ENCODE peak calls at places on chromosomes 16 and 17, in four cellular contexts. C, G, H and T are unnamed samples.

GRCh38 chr17:72336026-72336803 is 215.4 kb downstream of the SOX9 start:
- DNase-seq in G (no peak), H (no peak), C (no peak), T (no peak)

GRCh38 chr17:4161560-4162221 is 18.7 kb downstream of the CYB5D2 start:
- DNase-seq in H (peak), C (no peak), G (no peak), T (no peak)

GRCh38 chr16:28821874-28822519 is 802 bp upstream of the ATXN2L start:
- DNase-seq in H (no peak), G (no peak), C (no peak), T (no peak)

GRCh38 chr16:31072540-31073072 is 1.4 kb downstream of the ZNF668 start:
- DNase-seq in H (peak), C (no peak), G (no peak), T (no peak)

GRCh38 chr17:67253379-67253778 is 8.4 kb upstream of the HELZ start:
- DNase-seq in H (no peak), C (no peak), G (no peak), T (no peak)

GRCh38 chr17:49260011-49260921 is 29.7 kb upstream of the PHOSPHO1 start:
- DNase-seq in H (peak), C (peak), G (peak), T (peak)

GRCh38 chr17:2011421-2012371 is 13.4 kb downstream of the RTN4RL1 start:
- DNase-seq in C (no peak), H (no peak), G (no peak), T (no peak)

GRCh38 chr16:69872888-69873287 is 78.2 kb upstream of the CLEC18A start:
- DNase-seq in H (no peak), C (no peak), G (no peak), T (no peak)

GRCh38 chr17:43552229-43552837 is 6.2 kb upstream of the ETV4 start:
- DNase-seq in C (no peak), H (no peak), G (no peak), T (no peak)

GRCh38 chr17:68849673-68850260 is 105.4 kb downstream of the ABCA8 start:
- DNase-seq in C (no peak), G (no peak), H (no peak), T (no peak)

GRCh38 chr17:80773243-80773991 is 218.2 kb upstream of the CHMP6 start:
- DNase-seq in G (no peak), C (no peak), H (no peak), T (peak)

GRCh38 chr17:31499771-31500554 is 108.5 kb downstream of the RAB11FIP4 start:
- DNase-seq in G (no peak), C (no peak), H (no peak), T (peak)

GRCh38 chr17:8940866-8941471 is 24.5 kb downstream of the PIK3R5 start:
- DNase-seq in G (no peak), C (no peak), H (peak), T (no peak)

GRCh38 chr16:47045023-47045422 is 71.5 kb upstream of the DNAJA2 start:
- DNase-seq in G (no peak), C (no peak), H (no peak), T (no peak)

GRCh38 chr17:30969989-30970680 is 704 bp upstream of the RNF135 start:
- DNase-seq in G (no peak), H (peak), C (no peak), T (no peak)

GRCh38 chr17:21280081-21280518 is 4.4 kb upstream of the MAP2K3 start:
- DNase-seq in G (peak), C (peak), H (peak), T (peak)

GRCh38 chr16:75138233-75138632 is 10.1 kb upstream of the ZFP1 start:
- DNase-seq in H (no peak), G (no peak), C (no peak), T (no peak)

GRCh38 chr17:72249441-72249840 is 128.6 kb downstream of the SOX9 start:
- DNase-seq in C (no peak), H (no peak), G (no peak), T (no peak)

GRCh38 chr17:8142158-8142886 is 9.9 kb downstream of the PER1 start:
- DNase-seq in H (no peak), G (no peak), C (no peak), T (no peak)

GRCh38 chr17:29734640-29735039 is 111.9 kb upstream of the CORO6 start:
- DNase-seq in C (no peak), G (no peak), H (no peak), T (no peak)

GRCh38 chr17:39325528-39326240 is 75.7 kb downstream of the FBXL20 start:
- DNase-seq in G (no peak), C (no peak), H (no peak), T (no peak)

GRCh38 chr17:82611140-82612058 is 36.8 kb downstream of the WDR45B start:
- DNase-seq in C (no peak), H (no peak), G (no peak), T (peak)

GRCh38 chr16:29312835-29313558 is 93.5 kb downstream of the NPIPB11 start:
- DNase-seq in G (no peak), H (no peak), C (no peak), T (no peak)

GRCh38 chr16:14263011-14263410 is 191.9 kb downstream of the MRTFB start:
- DNase-seq in H (no peak), G (no peak), C (no peak), T (no peak)

GRCh38 chr17:82609655-82610054 is 38.6 kb downstream of the WDR45B start:
- DNase-seq in C (no peak), H (no peak), G (no peak), T (no peak)

GRCh38 chr17:27817731-27818130 is 17.4 kb upstream of the NOS2 start:
- DNase-seq in C (no peak), H (no peak), G (no peak), T (no peak)

GRCh38 chr17:44997733-44998520 is 29.8 kb upstream of the C1QL1 start:
- DNase-seq in C (no peak), G (no peak), H (no peak), T (peak)

GRCh38 chr16:66538910-66539309 is 11.0 kb downstream of the TK2 start:
- DNase-seq in G (no peak), H (no peak), C (no peak), T (no peak)

GRCh38 chr16:85112364-85112763 is at the start of gene CIBAR2:
- DNase-seq in H (no peak), C (no peak), G (peak), T (no peak)

GRCh38 chr17:61403846-61404701 is 4.4 kb downstream of the TBX2 start:
- DNase-seq in G (no peak), H (peak), C (no peak), T (peak)

GRCh38 chr17:4433515-4434031 is at the start of gene SPNS3:
- DNase-seq in H (peak), C (no peak), G (no peak), T (no peak)

GRCh38 chr17:38815576-38816193 is 9.4 kb downstream of the CWC25 start:
- DNase-seq in G (no peak), C (no peak), H (peak), T (no peak)

GRCh38 chr16:69114346-69114975 is 9.0 kb downstream of the HAS3 start:
- DNase-seq in H (no peak), C (no peak), G (no peak), T (no peak)

GRCh38 chr16:54040975-54041374 is 245.6 kb downstream of the IRX3 start:
- DNase-seq in H (no peak), C (no peak), G (no peak), T (no peak)

GRCh38 chr17:51103050-51103449 is 17.6 kb downstream of the SPAG9 start:
- DNase-seq in H (no peak), C (no peak), G (no peak), T (no peak)

GRCh38 chr17:10197362-10197720 is 1.1 kb downstream of the GAS7 start:
- DNase-seq in C (no peak), G (no peak), H (no peak), T (no peak)